ENCODE peak calls at places on chromosome 22, in four cellular contexts. K is iris pigment epithelial cell; N is PC-3; V is activated T-cell treated with anti-CD3 and anti-CD28 coated beads, Interleukin-2, amount 50 U/mL, for 4 hours. B is an unnamed sample.

GRCh38 chr22:17896552-17896951 is 122.3 kb upstream of the BID start:
- DNase-seq in K (no peak), N (no peak), V (no peak), B (no peak)

GRCh38 chr22:45802074-45802473 is 130.4 kb downstream of the ATXN10 start:
- DNase-seq in K (no peak), N (no peak), V (no peak), B (peak)

GRCh38 chr22:47842119-47842518 is 1079.7 kb downstream of the TBC1D22A start:
- DNase-seq in K (no peak), N (no peak), V (no peak), B (no peak)

GRCh38 chr22:49599691-49600451 is 227.8 kb downstream of the BRD1 start:
- DNase-seq in K (no peak), N (no peak), V (no peak), B (no peak)

GRCh38 chr22:30647536-30647935 is 12.0 kb downstream of the SLC35E4 start:
- DNase-seq in K (no peak), N (peak), V (no peak), B (no peak)

GRCh38 chr22:38267086-38267485 is 5.7 kb downstream of the TMEM184B start:
- DNase-seq in K (peak), N (no peak), V (peak), B (no peak)

GRCh38 chr22:38418589-38418988 is 36.4 kb downstream of the KCNJ4 start:
- DNase-seq in K (no peak), N (no peak), V (no peak), B (no peak)

GRCh38 chr22:28341001-28341400 is 338.6 kb downstream of the TTC28 start:
- DNase-seq in K (no peak), N (peak), V (no peak), B (peak)

GRCh38 chr22:23553922-23554870 is 25.9 kb downstream of the IGLL1 start:
- DNase-seq in K (no peak), N (no peak), V (no peak), B (no peak)

GRCh38 chr22:44569516-44569915 is 71.5 kb upstream of the RTL6 start:
- DNase-seq in K (no peak), N (no peak), V (no peak), B (no peak)

GRCh38 chr22:46887978-46888377 is 125.5 kb downstream of the TBC1D22A start:
- DNase-seq in K (no peak), N (no peak), V (no peak), B (no peak)

GRCh38 chr22:35620624-35621245 is 3.6 kb upstream of the MB start:
- DNase-seq in K (no peak), N (no peak), V (no peak), B (no peak)

GRCh38 chr22:48940266-48940987 is 887.2 kb downstream of the BRD1 start:
- DNase-seq in K (no peak), N (no peak), V (no peak), B (no peak)

GRCh38 chr22:37182949-37183245 is 5.2 kb downstream of the C1QTNF6 start:
- DNase-seq in K (no peak), N (no peak), V (no peak), B (no peak)

GRCh38 chr22:41458161-41458728 is 10.2 kb downstream of the PHF5A start:
- DNase-seq in K (no peak), N (no peak), V (no peak), B (no peak)

GRCh38 chr22:48397531-48398180 is 1430.0 kb downstream of the BRD1 start:
- DNase-seq in K (no peak), N (no peak), V (no peak), B (no peak)

GRCh38 chr22:22037740-22038139 is 55.2 kb upstream of the TOP3B start:
- DNase-seq in K (peak), N (peak), V (no peak), B (peak)